ENCODE peak calls at places on chromosomes 3 and 15, in four cellular contexts. F is aorta, J is mammary epithelial cell, C is upper lobe of left lung. V is an unnamed sample.
A peak's percentile ranks its signal among the peaks of the same experiment; 100 is the strongest.

GRCh38 chr15:75927601-75928000 is 23.9 kb downstream of the FBXO22 start:
- DNase-seq in C (no peak), J (no peak), F (no peak), V (no peak)

GRCh38 chr3:66172394-66172793 is 48.4 kb upstream of the SLC25A26 start:
- DNase-seq in F (no peak), J (no peak), C (no peak), V (no peak)

GRCh38 chr3:196968233-196969000 is at the start of gene PIGZ:
- DNase-seq in F (no peak), C (peak; percentile 93), J (peak; percentile 30), V (no peak)

GRCh38 chr15:85312486-85312885 is 67.9 kb upstream of the AKAP13 start:
- DNase-seq in J (peak; percentile 33), F (no peak), C (no peak), V (no peak)

GRCh38 chr3:124845406-124845805 is 41.8 kb downstream of the ITGB5 start:
- DNase-seq in J (peak; percentile 88), F (peak; percentile 76), C (peak; percentile 22), V (no peak)

GRCh38 chr3:168186293-168186983 is 90.7 kb upstream of the GOLIM4 start:
- DNase-seq in F (no peak), C (no peak), J (no peak), V (no peak)

GRCh38 chr3:56782215-56782614 is 19.5 kb downstream of the ARHGEF3 start:
- DNase-seq in J (no peak), F (no peak), C (no peak), V (no peak)

GRCh38 chr3:11532865-11533490 is 110.7 kb downstream of the VGLL4 start:
- DNase-seq in F (no peak), J (no peak), C (no peak), V (no peak)

GRCh38 chr3:115667175-115668065 is 44.1 kb downstream of the GAP43 start:
- DNase-seq in C (no peak), J (peak; percentile 67), F (no peak), V (no peak)

GRCh38 chr3:48999085-48999858 is 7.9 kb upstream of the WDR6 start:
- DNase-seq in C (no peak), F (no peak), J (no peak), V (no peak)

GRCh38 chr15:44035781-44036699 is 159.0 kb downstream of the FRMD5 start:
- DNase-seq in J (peak; percentile 15), F (no peak), C (no peak), V (no peak)

GRCh38 chr3:45864760-45865567 is 21.4 kb upstream of the CCR9 start:
- DNase-seq in F (no peak), C (no peak), J (no peak), V (peak; percentile 91)

GRCh38 chr3:178558637-178559036 is 22.4 kb downstream of the KCNMB2 start:
- DNase-seq in J (no peak), C (no peak), F (no peak), V (no peak)

GRCh38 chr15:85142324-85142723 is 160.7 kb downstream of the PDE8A start:
- DNase-seq in C (no peak), J (peak; percentile 63), F (no peak), V (no peak)

GRCh38 chr3:66402596-66403267 is 98.1 kb downstream of the LRIG1 start:
- DNase-seq in C (no peak), F (no peak), J (no peak), V (no peak)

GRCh38 chr15:40844543-40844981 is 714 bp downstream of the SPINT1 start:
- DNase-seq in C (peak; percentile 90), J (no peak), F (peak; percentile 53), V (peak; percentile 15)

GRCh38 chr3:183548262-183548769 is 7.2 kb downstream of the KLHL6 start:
- DNase-seq in J (peak; percentile 88), F (no peak), C (no peak), V (no peak)

GRCh38 chr15:99452728-99453643 is 112.8 kb upstream of the MEF2A start:
- DNase-seq in J (no peak), F (peak; percentile 97), C (peak; percentile 80), V (no peak)

GRCh38 chr3:188531210-188531609 is 377.3 kb downstream of the LPP start:
- DNase-seq in J (peak; percentile 71), F (no peak), C (no peak), V (no peak)

GRCh38 chr3:38840987-38841386 is 25.0 kb upstream of the SCN10A start:
- DNase-seq in C (no peak), J (no peak), F (no peak), V (no peak)

GRCh38 chr3:126659915-126660886 is 5.3 kb upstream of the TXNRD3 start:
- DNase-seq in J (peak; percentile 6), C (no peak), F (no peak), V (no peak)

GRCh38 chr15:40695469-40695910 is 516 bp downstream of the RAD51 start:
- DNase-seq in C (no peak), J (peak; percentile 36), F (no peak), V (no peak)

DNA sequence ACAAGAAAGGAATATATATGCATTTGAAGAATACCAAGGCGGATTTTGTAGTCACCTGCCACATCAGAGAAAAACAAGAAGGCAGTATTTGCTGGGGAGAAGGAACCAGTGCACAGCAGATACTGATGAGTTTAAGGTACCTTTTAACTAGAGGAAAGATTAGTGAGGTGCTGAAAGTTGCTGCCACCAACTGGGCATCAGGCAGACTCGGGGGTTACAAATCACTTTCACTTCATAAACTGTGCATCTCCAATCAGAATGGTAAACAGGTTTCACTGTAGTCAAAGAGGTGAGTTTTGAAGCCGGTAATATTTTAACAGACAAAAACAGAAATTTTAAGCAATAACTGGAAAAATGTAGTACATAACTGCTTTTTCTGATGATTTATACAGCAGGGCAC is 4.1 kb downstream of the FBN1 start:
- DNase-seq in F (no peak), J (peak; percentile 40), C (no peak), V (peak; percentile 26)
- H3K4me3 ChIP-seq in F (no peak overlapping the region), J (no peak overlapping the region), C (peak overlapping the region; percentile 79), V (no peak overlapping the region)

GRCh38 chr15:92021765-92022164 is 168.3 kb downstream of the SLCO3A1 start:
- DNase-seq in F (no peak), J (no peak), C (no peak), V (no peak)
- H3K4me3 ChIP-seq in F (no peak overlapping the region), J (no peak overlapping the region), C (no peak overlapping the region), V (no peak overlapping the region)

DNA sequence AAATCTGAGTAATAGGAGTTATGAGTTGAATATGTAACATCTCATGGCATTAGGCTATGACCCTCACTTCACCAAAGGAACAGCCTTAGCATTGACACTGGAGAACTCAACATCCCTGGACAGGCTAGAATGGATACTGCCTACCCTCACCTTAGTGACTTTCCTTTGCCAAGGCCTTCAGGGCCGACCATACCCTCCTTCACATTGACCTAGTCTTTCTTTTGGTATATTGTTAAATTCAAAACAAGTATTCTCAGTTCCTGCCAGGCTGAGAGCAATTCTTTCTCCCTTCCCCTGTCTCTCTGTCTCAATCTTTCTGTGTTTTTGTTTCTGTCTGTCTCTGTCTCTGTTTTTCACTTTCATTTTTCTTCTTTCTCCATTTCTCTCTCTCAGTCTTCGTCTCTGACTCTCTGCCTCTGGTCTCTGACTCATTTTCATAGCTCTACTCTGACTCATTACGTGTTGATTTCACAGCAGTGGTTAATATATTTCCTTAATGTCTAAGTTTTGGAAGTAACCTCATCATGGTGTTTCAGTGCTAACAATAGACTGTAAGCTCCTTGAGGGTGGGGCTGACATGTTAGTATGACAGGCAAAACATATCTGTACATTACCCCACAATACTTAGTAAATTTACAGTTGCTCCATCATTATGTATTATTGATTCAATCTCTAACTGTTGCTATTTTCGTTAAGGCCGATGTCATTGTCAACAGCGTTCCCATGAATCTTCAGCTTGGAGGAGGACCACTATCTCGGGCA is 32.5 kb downstream of the PARP15 start:
- DNase-seq in F (no peak), C (no peak), J (peak; percentile 85), V (no peak)
- H3K4me3 ChIP-seq in F (no peak overlapping the region), C (no peak overlapping the region), J (no peak overlapping the region), V (no peak overlapping the region)

GRCh38 chr15:29822685-29823459 is 604 bp upstream of the TJP1 start:
- DNase-seq in J (peak; percentile 59), C (peak; percentile 86), F (peak; percentile 82), V (no peak)
- H3K4me3 ChIP-seq in J (peak overlapping the region; percentile 40), C (peak overlapping the region; percentile 80), F (peak overlapping the region; percentile 91), V (no peak overlapping the region)

GRCh38 chr15:73751481-73751880 is 1.7 kb downstream of the INSYN1 start:
- DNase-seq in F (no peak), J (no peak), C (no peak), V (no peak)
- H3K4me3 ChIP-seq in F (peak overlapping the region; percentile 76), J (no peak overlapping the region), C (peak overlapping the region; percentile 57), V (no peak overlapping the region)

GRCh38 chr3:150218236-150218635 is 189.9 kb upstream of the TSC22D2 start:
- DNase-seq in F (no peak), J (no peak), C (no peak), V (no peak)

GRCh38 chr3:150216866-150217600 is 191.1 kb upstream of the TSC22D2 start:
- DNase-seq in C (no peak), F (no peak), J (peak; percentile 17), V (no peak)

GRCh38 chr3:150215616-150216015 is 192.5 kb upstream of the TSC22D2 start:
- DNase-seq in C (no peak), J (peak; percentile 26), F (no peak), V (no peak)

GRCh38 chr3:150217691-150218090 is 190.4 kb upstream of the TSC22D2 start:
- DNase-seq in J (no peak), C (no peak), F (no peak), V (no peak)

DNA sequence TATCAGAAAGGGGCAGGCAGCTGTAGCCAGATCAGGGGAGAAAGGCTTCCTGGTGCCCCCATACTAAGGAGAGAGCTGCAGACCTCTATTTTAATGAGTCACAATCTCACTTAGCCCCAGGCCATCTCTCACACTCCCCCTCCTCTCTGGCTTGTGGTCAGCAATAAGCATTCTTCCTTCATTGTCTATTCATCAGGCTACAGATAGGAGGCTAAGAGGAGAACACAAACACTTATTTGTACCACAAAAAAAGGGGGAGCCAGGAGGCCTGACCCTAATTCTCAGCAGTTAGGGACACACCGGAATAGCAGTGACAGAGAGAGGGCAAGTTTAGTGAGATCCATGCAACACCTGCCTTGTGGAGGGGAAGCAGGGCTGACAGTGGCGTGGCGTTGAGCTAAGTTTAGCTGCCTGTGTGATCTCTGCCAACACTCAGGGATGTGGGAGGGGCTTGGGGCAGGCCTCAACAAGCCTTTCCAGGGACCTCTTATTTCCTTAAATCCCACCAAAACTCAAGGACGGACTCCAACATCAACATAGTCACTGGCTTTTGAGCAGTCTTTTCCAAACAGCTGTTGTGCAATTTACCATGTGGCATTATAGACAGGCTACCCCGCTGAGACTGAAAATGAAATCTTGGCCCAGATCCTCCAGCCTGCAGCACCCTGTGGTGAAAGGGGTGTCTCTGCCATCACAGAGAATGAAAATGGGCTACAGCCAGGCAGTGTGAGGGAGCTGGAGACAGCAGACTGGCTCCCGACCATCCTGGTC is 191.9 kb upstream of the TSC22D2 start:
- DNase-seq in F (peak; percentile 85), C (no peak), J (peak; percentile 56), V (no peak)
- H3K4me3 ChIP-seq in F (no peak overlapping the region), C (no peak overlapping the region), J (no peak overlapping the region), V (no peak overlapping the region)

V was measured in Jurkat, Clone E6-1.